ENCODE peak calls at places on chromosomes 7 and 10, in nine cellular contexts. K, D, X, Z, J, B, G, F and S are unnamed samples. For H3K36me3, the result is how much of the 10 kb centered on the place peaks cover.

GRCh38 chr10:92571649-92572048 is 2.2 kb downstream of the IDE start:
- DNase-seq in B (no peak), G (no peak), J (no peak), X (no peak), K (no peak), Z (no peak), D (no peak), F (no peak), S (no peak)

GRCh38 chr10:102113956-102114857 is 6.0 kb downstream of the LDB1 start:
- DNase-seq in B (no peak), K (peak), G (no peak), Z (peak), X (no peak), J (no peak), D (peak), F (no peak), S (no peak)

GRCh38 chr7:140625908-140626868 is 14.4 kb downstream of the DENND2A start:
- DNase-seq in K (peak), D (peak), B (no peak), F (peak), X (peak), J (peak), Z (peak), G (peak), S (peak)

GRCh38 chr10:56035489-56035888 is 325.6 kb downstream of the ZWINT start:
- DNase-seq in F (no peak), J (no peak), G (no peak), K (peak), X (no peak), Z (no peak), B (no peak), D (no peak), S (no peak)

GRCh38 chr10:102863660-102864059 is 5.6 kb upstream of the AS3MT start:
- DNase-seq in J (peak), D (no peak), G (no peak), X (no peak), F (no peak), K (no peak), Z (no peak), B (no peak), S (no peak)

GRCh38 chr10:49602380-49603023 is 7.6 kb upstream of the SLC18A3 start:
- DNase-seq in D (no peak), Z (no peak), K (peak), X (no peak), J (peak), B (no peak), G (no peak), F (no peak), S (no peak)

GRCh38 chr7:135160098-135160857 is 10.2 kb downstream of the CYREN start:
- DNase-seq in G (no peak), F (no peak), B (no peak), K (no peak), X (no peak), Z (no peak), J (no peak), D (no peak), S (no peak)

GRCh38 chr7:115822380-115822779 is 208.2 kb downstream of the TFEC start:
- DNase-seq in B (no peak), X (no peak), G (no peak), D (no peak), Z (no peak), K (no peak), J (no peak), F (no peak), S (no peak)

GRCh38 chr10:79159141-79159619 is 90.4 kb downstream of the ZMIZ1 start:
- DNase-seq in D (no peak), B (no peak), K (no peak), J (peak), Z (peak), G (no peak), X (no peak), F (no peak), S (no peak)

GRCh38 chr7:43479042-43479441 is 103.9 kb upstream of the STK17A start:
- DNase-seq in G (no peak), B (no peak), D (no peak), J (no peak), X (no peak), K (no peak), Z (no peak), F (no peak), S (no peak)

GRCh38 chr10:76150886-76151288 is 719.5 kb downstream of the LRMDA start:
- DNase-seq in J (no peak), F (no peak), Z (peak), B (no peak), X (no peak), D (peak), G (no peak), K (no peak), S (no peak)

GRCh38 chr7:34612671-34613070 is 45.3 kb upstream of the NPSR1 start:
- DNase-seq in J (no peak), Z (no peak), G (peak), K (no peak), X (no peak), D (no peak), F (no peak), B (no peak), S (no peak)

GRCh38 chr10:6136215-6137201 is 47.7 kb downstream of the RBM17 start:
- DNase-seq in X (peak), B (no peak), G (no peak), D (peak), K (no peak), J (no peak), F (no peak), Z (no peak), S (no peak)

GRCh38 chr10:34049887-34050286 is 715.4 kb upstream of the NRP1 start:
- DNase-seq in Z (no peak), F (no peak), B (no peak), G (no peak), X (peak), D (no peak), J (no peak), K (no peak), S (no peak)

GRCh38 chr10:99630439-99630838 is 10.2 kb upstream of the SLC25A28 start:
- DNase-seq in D (no peak), F (peak), X (no peak), Z (no peak), J (peak), G (no peak), K (no peak), B (no peak), S (no peak)

GRCh38 chr7:47148541-47149207 is 433.2 kb downstream of the TNS3 start:
- DNase-seq in B (no peak), G (no peak), J (no peak), D (no peak), X (no peak), F (no peak), Z (no peak), K (no peak), S (no peak)

GRCh38 chr7:41058986-41059741 is 643.7 kb downstream of the INHBA start:
- DNase-seq in D (no peak), X (no peak), Z (no peak), G (no peak), J (no peak), B (no peak), K (no peak), F (no peak), S (no peak)

GRCh38 chr10:100009283-100009792 is 409 bp downstream of the DNMBP start:
- DNase-seq in F (peak), B (no peak), J (peak), X (no peak), D (peak), K (peak), Z (peak), G (no peak), S (no peak)

GRCh38 chr7:85290252-85290651 is 103.4 kb upstream of the SEMA3D start:
- DNase-seq in F (no peak), D (no peak), B (no peak), K (no peak), J (no peak), G (no peak), X (no peak), Z (no peak), S (no peak)

GRCh38 chr7:85593355-85593754 is 406.5 kb upstream of the SEMA3D start:
- DNase-seq in Z (no peak), D (no peak), G (no peak), J (no peak), X (no peak), B (no peak), F (no peak), K (peak), S (no peak)

GRCh38 chr10:124693396-124693795 is 50.8 kb downstream of the FAM53B start:
- DNase-seq in J (no peak), K (no peak), F (no peak), D (no peak), B (no peak), Z (no peak), X (no peak), G (no peak), S (no peak)

GRCh38 chr7:155887174-155887525 is 74.9 kb upstream of the SHH start:
- DNase-seq in D (peak), B (no peak), G (no peak), Z (no peak), F (no peak), J (no peak), K (no peak), X (no peak), S (no peak)

GRCh38 chr10:79127151-79127961 is 58.6 kb downstream of the ZMIZ1 start:
- DNase-seq in B (no peak), D (peak), G (no peak), F (peak), K (peak), J (peak), X (no peak), Z (peak), S (peak)

GRCh38 chr10:5545778-5546710 is 21.3 kb downstream of the CALML3 start:
- DNase-seq in G (no peak), B (no peak), X (no peak), Z (peak), F (no peak), K (peak), D (peak), J (no peak), S (peak)

GRCh38 chr10:35466170-35466569 is 129.9 kb downstream of the CCNY start:
- DNase-seq in F (no peak), X (no peak), B (no peak), K (no peak), Z (no peak), D (no peak), J (no peak), G (no peak), S (no peak)

GRCh38 chr7:2032876-2033407 is 199.8 kb downstream of the MAD1L1 start:
- DNase-seq in B (no peak), Z (no peak), X (no peak), G (no peak), K (peak), F (peak), J (no peak), D (peak), S (no peak)

GRCh38 chr10:34821587-34822585 is 6.8 kb upstream of the PARD3 start:
- DNase-seq in D (no peak), K (no peak), X (no peak), G (no peak), Z (no peak), J (no peak), B (no peak), F (no peak), S (no peak)

GRCh38 chr7:52362521-52362920 is 672.9 kb upstream of the POM121L12 start:
- DNase-seq in Z (no peak), K (no peak), D (no peak), X (no peak), F (no peak), G (no peak), J (no peak), B (no peak), S (no peak)

GRCh38 chr10:2936816-2937215 is 130.5 kb upstream of the PFKP start:
- DNase-seq in B (no peak), F (no peak), G (no peak), K (no peak), X (no peak), J (no peak), D (no peak), Z (no peak), S (no peak)

GRCh38 chr7:141671705-141672496 is 30.1 kb downstream of the DENND11 start:
- DNase-seq in G (no peak), X (no peak), Z (no peak), D (no peak), F (no peak), B (no peak), K (no peak), J (no peak), S (no peak)

GRCh38 chr7:33742999-33743587 is 162.2 kb upstream of the BMPER start:
- DNase-seq in Z (no peak), X (no peak), D (no peak), G (no peak), B (no peak), K (no peak), J (no peak), F (no peak), S (no peak)

GRCh38 chr7:100003711-100004661 is 11.4 kb upstream of the ZKSCAN1 start:
- DNase-seq in J (no peak), K (peak), F (no peak), B (no peak), X (no peak), D (peak), G (peak), Z (no peak), S (no peak)

GRCh38 chr10:1420663-1421362 is 316.5 kb downstream of the ADARB2 start:
- DNase-seq in G (peak), X (no peak), Z (no peak), J (peak), D (no peak), F (peak), B (peak), K (peak), S (peak)

GRCh38 chr7:131026297-131027003 is 292.4 kb upstream of the KLF14 start:
- DNase-seq in Z (no peak), D (no peak), G (no peak), X (no peak), K (no peak), F (no peak), B (no peak), J (no peak), S (no peak)

GRCh38 chr10:121942749-121943148 is 14.9 kb upstream of the ATE1 start:
- DNase-seq in X (peak), G (no peak), K (no peak), J (no peak), D (no peak), F (no peak), Z (no peak), B (no peak), S (peak)

GRCh38 chr10:21161090-21161625 is 264.0 kb upstream of the NEBL start:
- DNase-seq in B (no peak), D (no peak), X (no peak), G (no peak), J (no peak), Z (no peak), K (no peak), F (no peak), S (no peak)

GRCh38 chr10:69864321-69864720 is 62.6 kb downstream of the COL13A1 start:
- DNase-seq in B (no peak), K (no peak), F (no peak), Z (no peak), X (peak), G (no peak), J (no peak), D (no peak), S (no peak)

GRCh38 chr10:22911889-22912762 is 15.7 kb upstream of the ARMC3 start:
- DNase-seq in J (peak), D (no peak), K (no peak), G (no peak), B (no peak), F (peak), Z (no peak), X (no peak), S (no peak)

GRCh38 chr10:110509560-110509959 is 11.9 kb downstream of the DUSP5 start:
- DNase-seq in J (peak), Z (no peak), F (no peak), K (no peak), B (no peak), G (no peak), X (no peak), D (no peak), S (no peak)

GRCh38 chr10:110510086-110510485 is 12.4 kb downstream of the DUSP5 start:
- DNase-seq in Z (no peak), J (peak), G (no peak), X (no peak), B (no peak), D (no peak), K (no peak), F (no peak), S (no peak)

GRCh38 chr10:110508806-110509544 is 11.3 kb downstream of the DUSP5 start:
- DNase-seq in X (no peak), D (peak), K (no peak), J (no peak), Z (no peak), F (no peak), B (no peak), G (no peak), S (no peak)

GRCh38 chr10:110507303-110507702 is 9.6 kb downstream of the DUSP5 start:
- DNase-seq in F (no peak), J (no peak), B (no peak), G (no peak), D (no peak), K (no peak), X (no peak), Z (no peak), S (no peak)

DNA sequence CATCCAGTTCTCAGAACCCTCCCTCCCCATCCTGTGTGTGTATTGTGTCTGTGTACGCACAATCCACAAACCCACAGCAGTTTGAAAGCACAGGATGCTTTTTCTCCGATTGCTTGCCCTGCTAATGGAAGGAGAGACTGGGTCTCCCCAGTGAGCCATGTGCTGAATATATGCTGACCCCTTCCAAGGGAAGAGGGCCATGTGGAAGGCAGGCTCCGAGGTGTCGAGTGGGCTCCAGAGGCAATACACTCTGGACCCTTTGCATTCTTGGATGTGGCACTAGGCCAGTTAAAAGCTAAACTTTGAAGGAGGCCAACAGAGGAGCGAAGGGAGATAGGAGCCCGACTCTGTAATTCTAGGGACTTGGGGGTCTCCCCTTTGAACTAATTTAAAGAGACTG is 10.7 kb downstream of the DUSP5 start:
- DNase-seq in K (no peak), Z (no peak), B (no peak), D (peak), G (no peak), J (no peak), X (no peak), F (no peak), S (no peak)
- H3K36me3 ChIP-seq in K (under half), Z (under half), B (under half), D (under half), G (half or more), J (under half), X (under half), F (under half), S (under half)

GRCh38 chr7:143303733-143304132 is 12.2 kb upstream of the CLCN1 start:
- DNase-seq in Z (no peak), F (no peak), K (no peak), B (no peak), J (no peak), G (no peak), X (no peak), D (no peak), S (no peak)
- H3K36me3 ChIP-seq in Z (under half), F (half or more), K (half or more), B (half or more), J (under half), G (half or more), X (under half), D (under half), S (half or more)

GRCh38 chr7:56105508-56105907 is 768 bp downstream of the CHCHD2 start:
- DNase-seq in K (no peak), X (peak), B (peak), F (no peak), Z (no peak), D (no peak), G (no peak), J (peak), S (no peak)

GRCh38 chr7:56097700-56098099 is 4.9 kb upstream of the PHKG1 start:
- DNase-seq in B (no peak), G (no peak), F (peak), K (no peak), J (peak), X (peak), D (peak), Z (peak), S (no peak)

DNA sequence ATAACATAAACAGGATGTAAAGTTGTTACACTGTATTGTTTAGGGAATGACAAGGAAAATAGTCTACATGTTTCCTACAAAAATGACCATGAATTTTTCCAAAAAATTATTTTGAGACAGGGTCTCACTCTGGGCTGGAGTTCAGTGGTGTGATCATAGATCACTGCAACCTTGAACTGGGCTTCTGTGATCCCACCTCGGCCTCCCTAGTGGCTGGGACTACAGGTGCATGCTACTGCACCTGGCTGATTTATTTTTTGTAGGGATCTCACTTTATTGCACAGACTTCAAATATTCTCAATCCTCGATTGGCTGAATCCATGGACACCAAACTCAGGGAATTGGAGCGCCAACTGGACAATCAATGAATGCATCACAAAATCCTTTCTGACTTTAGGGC is 6.6 kb downstream of the CHCHD2 start:
- DNase-seq in B (no peak), X (no peak), J (no peak), G (no peak), F (no peak), K (no peak), Z (no peak), D (no peak), S (no peak)
- H3K36me3 ChIP-seq in B (under half), X (under half), J (under half), G (half or more), F (half or more), K (half or more), Z (under half), D (under half), S (under half)

GRCh38 chr10:73053275-73053674 is 43.4 kb downstream of the P4HA1 start:
- DNase-seq in Z (no peak), G (no peak), D (no peak), F (no peak), K (no peak), J (no peak), X (no peak), B (no peak), S (no peak)
- H3K36me3 ChIP-seq in Z (under half), G (under half), D (under half), F (under half), K (half or more), J (under half), X (under half), B (under half), S (under half)

GRCh38 chr10:131909014-131909808 is 8.4 kb downstream of the PPP2R2D start:
- DNase-seq in Z (no peak), D (peak), X (no peak), J (peak), B (no peak), F (no peak), K (no peak), G (no peak), S (no peak)

GRCh38 chr10:131911451-131911850 is 10.6 kb downstream of the PPP2R2D start:
- DNase-seq in G (no peak), B (no peak), Z (no peak), X (no peak), K (no peak), D (peak), F (no peak), J (peak), S (no peak)

GRCh38 chr10:131910663-131911314 is 10.0 kb downstream of the PPP2R2D start:
- DNase-seq in X (no peak), B (no peak), Z (no peak), K (no peak), J (peak), G (no peak), D (peak), F (no peak), S (no peak)

GRCh38 chr10:131908151-131908550 is 7.3 kb downstream of the PPP2R2D start:
- DNase-seq in Z (no peak), D (peak), X (no peak), J (peak), B (no peak), K (peak), F (no peak), G (no peak), S (no peak)

GRCh38 chr10:131909929-131910328 is 9.1 kb downstream of the PPP2R2D start:
- DNase-seq in Z (no peak), B (no peak), G (no peak), K (no peak), J (peak), F (no peak), D (peak), X (no peak), S (no peak)
- H3K36me3 ChIP-seq in Z (under half), B (under half), G (under half), K (under half), J (under half), F (under half), D (under half), X (under half), S (under half)

GRCh38 chr10:74377476-74377875 is 226.5 kb downstream of the ADK start:
- DNase-seq in G (no peak), Z (no peak), B (no peak), X (no peak), J (no peak), F (no peak), D (no peak), K (no peak), S (no peak)

GRCh38 chr10:74371696-74372095 is 220.7 kb downstream of the ADK start:
- DNase-seq in F (no peak), J (no peak), K (no peak), B (no peak), Z (no peak), X (no peak), G (no peak), D (no peak), S (no peak)

DNA sequence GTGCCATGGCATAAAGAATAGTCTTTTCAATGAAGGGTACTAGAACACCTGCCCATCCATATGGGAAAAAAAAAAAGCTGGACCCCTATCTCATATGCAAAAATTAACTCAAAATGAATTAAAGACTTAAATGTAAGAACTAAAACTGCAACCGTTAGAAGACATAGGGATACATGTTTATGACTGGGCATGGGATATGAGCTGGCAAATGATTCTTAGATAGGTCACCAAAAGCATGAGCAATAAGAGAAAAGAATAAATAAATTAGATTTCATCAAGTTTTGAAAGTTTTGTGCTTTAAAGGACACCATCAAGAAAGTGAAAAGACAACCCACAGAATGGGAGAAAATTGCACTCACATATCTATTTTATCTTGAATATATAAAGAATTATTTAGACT is 222.0 kb downstream of the ADK start:
- DNase-seq in B (no peak), J (no peak), G (no peak), F (no peak), Z (no peak), K (no peak), D (no peak), X (no peak), S (no peak)
- H3K36me3 ChIP-seq in B (under half), J (under half), G (under half), F (under half), Z (under half), K (under half), D (under half), X (under half), S (under half)